ENCODE peak calls at places on chromosomes 13 and 19, in eight cellular contexts. O, N, M, L, F, E, H and Z are unnamed samples.

GRCh38 chr19:4347521-4347920 is 4.2 kb downstream of the MPND start:
- DNase-seq in N (no peak), H (no peak), M (no peak), E (no peak), F (no peak), L (no peak), O (no peak), Z (no peak)

GRCh38 chr19:40716031-40716654 is 543 bp downstream of the COQ8B start:
- DNase-seq in L (peak; percentile 48), H (no peak), E (peak; percentile 94), F (peak; percentile 79), O (no peak), M (no peak), N (peak; percentile 72), Z (peak; percentile 65)

GRCh38 chr13:102877285-102877684 is 31.5 kb downstream of the ERCC5 start:
- DNase-seq in H (peak; percentile 15), F (peak; percentile 34), N (no peak), L (no peak), M (no peak), O (no peak), E (peak; percentile 18), Z (no peak)

GRCh38 chr19:8352134-8352827 is 9.2 kb upstream of the KANK3 start:
- DNase-seq in M (no peak), H (no peak), N (peak; percentile 57), O (peak; percentile 33), L (no peak), E (no peak), F (no peak), Z (no peak)

GRCh38 chr13:30520571-30520970 is 54.8 kb upstream of the HMGB1 start:
- DNase-seq in E (peak; percentile 85), H (peak; percentile 40), O (peak; percentile 63), L (no peak), M (no peak), N (peak; percentile 33), F (peak; percentile 36), Z (no peak)

GRCh38 chr19:35978832-35979365 is 16.1 kb upstream of the SDHAF1 start:
- DNase-seq in F (no peak), H (no peak), M (no peak), L (no peak), O (no peak), N (no peak), E (no peak), Z (no peak)

GRCh38 chr13:68696907-68697306 is 1410.7 kb upstream of the ATXN8OS start:
- DNase-seq in N (no peak), H (no peak), L (no peak), M (no peak), O (no peak), E (no peak), F (no peak), Z (no peak)

GRCh38 chr13:21944610-21945009 is 273.7 kb downstream of the FGF9 start:
- DNase-seq in H (no peak), M (no peak), O (no peak), E (no peak), N (no peak), F (no peak), L (no peak), Z (no peak)

GRCh38 chr19:10418281-10419199 is 1.8 kb upstream of the PDE4A start:
- DNase-seq in E (peak; percentile 13), N (no peak), M (peak; percentile 34), L (no peak), H (no peak), F (no peak), O (no peak), Z (peak; percentile 73)

GRCh38 chr13:25872871-25873607 is 178.8 kb downstream of the SHISA2 start:
- DNase-seq in N (no peak), F (no peak), E (no peak), O (no peak), M (no peak), H (no peak), L (no peak), Z (no peak)

GRCh38 chr13:32267836-32268439 is 47.2 kb downstream of the ZAR1L start:
- DNase-seq in M (peak; percentile 9), F (no peak), E (no peak), O (peak; percentile 14), L (peak; percentile 7), H (no peak), N (no peak), Z (peak; percentile 66)

GRCh38 chr19:42201489-42202289 is 15.8 kb downstream of the DEDD2 start:
- DNase-seq in O (no peak), E (no peak), M (peak; percentile 89), L (peak; percentile 21), H (no peak), F (no peak), N (no peak), Z (no peak)

GRCh38 chr19:6065685-6066365 is 44.5 kb downstream of the RFX2 start:
- DNase-seq in H (peak; percentile 79), N (no peak), F (no peak), E (no peak), O (peak; percentile 52), M (peak; percentile 91), L (no peak), Z (no peak)

GRCh38 chr19:47086280-47086679 is 27.3 kb downstream of the ZC3H4 start:
- DNase-seq in F (no peak), N (no peak), H (no peak), M (no peak), O (no peak), E (no peak), L (no peak), Z (no peak)

GRCh38 chr19:17575871-17576757 is 20.7 kb downstream of the COLGALT1 start:
- DNase-seq in F (no peak), H (no peak), M (no peak), L (no peak), E (no peak), O (no peak), N (no peak), Z (no peak)

GRCh38 chr13:30415430-30416030 is 6.8 kb upstream of the UBE2L5 start:
- DNase-seq in F (no peak), O (no peak), E (no peak), H (peak; percentile 29), L (no peak), M (no peak), N (no peak), Z (peak; percentile 86)

GRCh38 chr13:110415669-110416068 is 108.6 kb downstream of the COL4A2 start:
- DNase-seq in H (no peak), M (no peak), F (no peak), N (no peak), E (peak; percentile 43), L (no peak), O (no peak), Z (no peak)

GRCh38 chr19:4043966-4044365 is 22.7 kb downstream of the ZBTB7A start:
- DNase-seq in M (no peak), O (no peak), H (no peak), N (no peak), L (no peak), E (no peak), F (no peak), Z (no peak)

GRCh38 chr13:32904271-32904670 is 112.0 kb upstream of the KL start:
- DNase-seq in E (no peak), M (no peak), L (no peak), O (no peak), N (no peak), F (no peak), H (no peak), Z (no peak)

GRCh38 chr13:23697772-23698313 is 127.6 kb downstream of the TNFRSF19 start:
- DNase-seq in L (no peak), N (no peak), M (no peak), H (no peak), F (no peak), O (no peak), E (no peak), Z (no peak)

GRCh38 chr13:51317262-51317661 is 22.2 kb upstream of the SERPINE3 start:
- DNase-seq in H (peak; percentile 31), N (peak; percentile 14), F (no peak), O (no peak), L (no peak), M (no peak), E (no peak), Z (no peak)

GRCh38 chr19:57664269-57665127 is 4.2 kb upstream of the ZSCAN4 start:
- DNase-seq in H (peak; percentile 50), E (peak; percentile 66), M (no peak), F (no peak), L (no peak), O (peak; percentile 87), N (peak; percentile 49), Z (no peak)

GRCh38 chr19:29976151-29976943 is 34.3 kb downstream of the URI1 start:
- DNase-seq in E (no peak), N (no peak), H (no peak), L (no peak), O (no peak), M (no peak), F (no peak), Z (no peak)

GRCh38 chr13:43484432-43485225 is 302.1 kb downstream of the ENOX1 start:
- DNase-seq in O (no peak), E (no peak), N (no peak), M (peak; percentile 50), L (no peak), H (no peak), F (no peak), Z (no peak)

GRCh38 chr13:25415196-25415595 is 43.4 kb downstream of the ATP8A2 start:
- DNase-seq in L (no peak), N (no peak), F (no peak), H (no peak), M (peak; percentile 51), E (no peak), O (no peak), Z (no peak)

GRCh38 chr19:41998246-41999020 is 4.4 kb upstream of the ATP1A3 start:
- DNase-seq in N (peak; percentile 71), E (peak; percentile 55), F (no peak), O (peak; percentile 89), M (no peak), L (no peak), H (peak; percentile 42), Z (peak; percentile 44)

GRCh38 chr13:30341815-30342570 is 34.6 kb upstream of the KATNAL1 start:
- DNase-seq in N (peak; percentile 66), H (peak; percentile 94), E (peak; percentile 92), L (no peak), M (no peak), O (peak; percentile 87), F (peak; percentile 75), Z (no peak)

GRCh38 chr19:19655051-19655594 is 8.4 kb downstream of the ATP13A1 start:
- DNase-seq in L (no peak), O (no peak), H (no peak), M (no peak), N (peak; percentile 3), E (no peak), F (no peak), Z (no peak)

GRCh38 chr13:35768126-35768525 is 291.6 kb upstream of the MAB21L1 start:
- DNase-seq in E (no peak), M (no peak), F (no peak), L (no peak), O (no peak), H (no peak), N (no peak), Z (no peak)

GRCh38 chr13:76438050-76438449 is 448.2 kb downstream of the KCTD12 start:
- DNase-seq in H (no peak), E (peak; percentile 61), N (no peak), M (no peak), L (no peak), F (no peak), O (no peak), Z (no peak)

GRCh38 chr13:44837250-44837649 is 152.0 kb downstream of the NUFIP1 start:
- DNase-seq in N (peak; percentile 35), L (no peak), O (peak; percentile 50), E (peak; percentile 72), H (no peak), F (no peak), M (no peak), Z (no peak)

GRCh38 chr19:2227415-2228156 is 8.5 kb downstream of the PLEKHJ1 start:
- DNase-seq in O (no peak), N (no peak), F (no peak), H (no peak), M (no peak), L (no peak), E (no peak), Z (no peak)